ENCODE peak calls at places on chromosomes 12 and 14, in eight cellular contexts. K, A, H, Z, E, B, D and X are unnamed samples.

GRCh38 chr12:113165521-113166450 is 16.3 kb downstream of the CFAP73 start:
- DNase-seq in K (no peak), A (no peak), H (no peak), Z (no peak), E (no peak), B (no peak), D (no peak), X (no peak)

GRCh38 chr12:117890644-117891043 is 78.1 kb downstream of the KSR2 start:
- DNase-seq in K (no peak), A (no peak), H (peak), Z (no peak), E (no peak), B (no peak), D (no peak), X (peak)

GRCh38 chr12:25529738-25530137 is 23.3 kb downstream of the LMNTD1 start:
- DNase-seq in K (no peak), A (no peak), H (peak), Z (peak), E (no peak), B (no peak), D (no peak), X (peak)

GRCh38 chr14:68510201-68510600 is 282.7 kb downstream of the ZFP36L1 start:
- DNase-seq in K (no peak), A (no peak), H (peak), Z (no peak), E (no peak), B (peak), D (no peak), X (peak)

GRCh38 chr12:50287271-50287670 is 4.0 kb upstream of the LIMA1 start:
- DNase-seq in K (no peak), A (no peak), H (no peak), Z (no peak), E (no peak), B (no peak), D (no peak), X (no peak)

GRCh38 chr12:3646561-3647241 is 106.2 kb downstream of the CRACR2A start:
- DNase-seq in K (no peak), A (peak), H (no peak), Z (no peak), E (no peak), B (no peak), D (no peak), X (no peak)

GRCh38 chr12:48160807-48161206 is 3.5 kb upstream of the ASB8 start:
- DNase-seq in K (no peak), A (no peak), H (no peak), Z (no peak), E (no peak), B (no peak), D (no peak), X (no peak)

GRCh38 chr12:6281081-6281809 is 29.2 kb upstream of the PLEKHG6 start:
- DNase-seq in K (no peak), A (no peak), H (no peak), Z (no peak), E (no peak), B (no peak), D (no peak), X (no peak)

GRCh38 chr12:108854055-108854452 is 3.3 kb downstream of the SSH1 start:
- DNase-seq in K (no peak), A (peak), H (peak), Z (peak), E (no peak), B (peak), D (peak), X (peak)

GRCh38 chr12:52401926-52402325 is 4.2 kb downstream of the KRT82 start:
- DNase-seq in K (no peak), A (no peak), H (peak), Z (no peak), E (no peak), B (no peak), D (no peak), X (peak)

GRCh38 chr12:79933580-79934264 is 1.2 kb downstream of the PPP1R12A start:
- DNase-seq in K (peak), A (peak), H (peak), Z (peak), E (peak), B (no peak), D (no peak), X (no peak)

GRCh38 chr12:674272-674781 is 11.1 kb upstream of the NINJ2 start:
- DNase-seq in K (no peak), A (no peak), H (peak), Z (peak), E (peak), B (no peak), D (no peak), X (peak)

GRCh38 chr12:14270392-14270791 is 95.1 kb upstream of the ATF7IP start:
- DNase-seq in K (no peak), A (no peak), H (no peak), Z (no peak), E (no peak), B (no peak), D (no peak), X (no peak)

GRCh38 chr12:15664491-15664890 is 124.7 kb downstream of the EPS8 start:
- DNase-seq in K (no peak), A (no peak), H (peak), Z (peak), E (no peak), B (no peak), D (no peak), X (peak)

GRCh38 chr12:122059203-122059960 is 19.2 kb upstream of the MLXIP start:
- DNase-seq in K (no peak), A (no peak), H (no peak), Z (no peak), E (no peak), B (no peak), D (no peak), X (no peak)

GRCh38 chr14:101808020-101808641 is 46.6 kb downstream of the PPP2R5C start:
- DNase-seq in K (peak), A (peak), H (peak), Z (peak), E (no peak), B (no peak), D (no peak), X (no peak)

GRCh38 chr14:74217672-74218448 is 21.4 kb upstream of the VSX2 start:
- DNase-seq in K (peak), A (peak), H (peak), Z (peak), E (peak), B (no peak), D (peak), X (peak)

GRCh38 chr12:52761802-52762201 is 15.3 kb downstream of the KRT76 start:
- DNase-seq in K (no peak), A (no peak), H (no peak), Z (no peak), E (no peak), B (no peak), D (no peak), X (no peak)

GRCh38 chr14:24576178-24576577 is at the start of gene CTSG:
- DNase-seq in K (no peak), A (no peak), H (no peak), Z (no peak), E (no peak), B (no peak), D (no peak), X (no peak)

GRCh38 chr14:54490448-54490805 is 1.6 kb upstream of the GMFB start:
- DNase-seq in K (no peak), A (peak), H (no peak), Z (no peak), E (no peak), B (no peak), D (no peak), X (no peak)

GRCh38 chr14:99574099-99574880 is 29.7 kb downstream of the CCDC85C start:
- DNase-seq in K (no peak), A (peak), H (no peak), Z (peak), E (no peak), B (peak), D (peak), X (peak)

GRCh38 chr12:3140284-3140683 is 63.1 kb downstream of the TSPAN9 start:
- DNase-seq in K (no peak), A (no peak), H (no peak), Z (no peak), E (no peak), B (no peak), D (no peak), X (no peak)

GRCh38 chr12:53623526-53623925 is 2.7 kb downstream of the ATF7 start:
- DNase-seq in K (no peak), A (no peak), H (peak), Z (no peak), E (no peak), B (no peak), D (no peak), X (peak)